ENCODE peak calls at places on chromosomes 7 and 10, in eight cellular contexts. One of them, this sample, is unnamed.

GRCh38 chr7:103810112-103810744 is 179.2 kb downstream of the RELN start:
- DNase-seq in H1: no peak
- DNase-seq in GM12878: no peak
- DNase-seq in esophagus muscularis mucosa: no peak
- DNase-seq in HepG2: peak; percentile 59
- DNase-seq in transverse colon: no peak
- DNase-seq in suprapubic skin: no peak
- DNase-seq in stomach: no peak
- DNase-seq in this sample: no peak

GRCh38 chr7:1192171-1192676 is 32.2 kb upstream of the ZFAND2A start:
- DNase-seq in H1: no peak
- DNase-seq in HepG2: no peak
- DNase-seq in suprapubic skin: no peak
- DNase-seq in stomach: no peak
- DNase-seq in esophagus muscularis mucosa: no peak
- DNase-seq in transverse colon: no peak
- DNase-seq in GM12878: no peak
- DNase-seq in this sample: no peak

GRCh38 chr10:29569778-29570177 is 65.0 kb downstream of the SVIL start:
- DNase-seq in H1: no peak
- DNase-seq in esophagus muscularis mucosa: no peak
- DNase-seq in transverse colon: no peak
- DNase-seq in stomach: no peak
- DNase-seq in HepG2: no peak
- DNase-seq in GM12878: no peak
- DNase-seq in suprapubic skin: no peak
- DNase-seq in this sample: no peak

GRCh38 chr10:71419002-71419540 is 22.4 kb downstream of the CDH23 start:
- DNase-seq in GM12878: no peak
- DNase-seq in suprapubic skin: peak; percentile 7
- DNase-seq in transverse colon: no peak
- DNase-seq in esophagus muscularis mucosa: no peak
- DNase-seq in HepG2: no peak
- DNase-seq in stomach: no peak
- DNase-seq in H1: no peak
- DNase-seq in this sample: no peak

GRCh38 chr10:70417568-70417967 is 13.6 kb downstream of the EIF4EBP2 start:
- DNase-seq in suprapubic skin: no peak
- DNase-seq in H1: no peak
- DNase-seq in esophagus muscularis mucosa: no peak
- DNase-seq in GM12878: no peak
- DNase-seq in HepG2: no peak
- DNase-seq in stomach: no peak
- DNase-seq in transverse colon: no peak
- DNase-seq in this sample: no peak

GRCh38 chr7:138247568-138248328 is 171.5 kb downstream of the AKR1D1 start:
- DNase-seq in stomach: no peak
- DNase-seq in suprapubic skin: no peak
- DNase-seq in H1: no peak
- DNase-seq in esophagus muscularis mucosa: no peak
- DNase-seq in transverse colon: no peak
- DNase-seq in HepG2: no peak
- DNase-seq in GM12878: no peak
- DNase-seq in this sample: no peak

GRCh38 chr10:58023341-58024073 is 244.2 kb downstream of the IPMK start:
- DNase-seq in stomach: no peak
- DNase-seq in esophagus muscularis mucosa: no peak
- DNase-seq in HepG2: peak; percentile 31
- DNase-seq in H1: no peak
- DNase-seq in transverse colon: no peak
- DNase-seq in suprapubic skin: no peak
- DNase-seq in GM12878: no peak
- DNase-seq in this sample: no peak

GRCh38 chr10:100687143-100687953 is 58.0 kb upstream of the PAX2 start:
- DNase-seq in H1: no peak
- DNase-seq in suprapubic skin: no peak
- DNase-seq in stomach: no peak
- DNase-seq in esophagus muscularis mucosa: no peak
- DNase-seq in HepG2: no peak
- DNase-seq in transverse colon: no peak
- DNase-seq in GM12878: no peak
- DNase-seq in this sample: no peak

GRCh38 chr7:604884-605531 is 85.4 kb upstream of the PDGFA start:
- DNase-seq in transverse colon: no peak
- DNase-seq in stomach: no peak
- DNase-seq in H1: no peak
- DNase-seq in HepG2: no peak
- DNase-seq in GM12878: no peak
- DNase-seq in esophagus muscularis mucosa: no peak
- DNase-seq in suprapubic skin: no peak
- DNase-seq in this sample: no peak

DNA sequence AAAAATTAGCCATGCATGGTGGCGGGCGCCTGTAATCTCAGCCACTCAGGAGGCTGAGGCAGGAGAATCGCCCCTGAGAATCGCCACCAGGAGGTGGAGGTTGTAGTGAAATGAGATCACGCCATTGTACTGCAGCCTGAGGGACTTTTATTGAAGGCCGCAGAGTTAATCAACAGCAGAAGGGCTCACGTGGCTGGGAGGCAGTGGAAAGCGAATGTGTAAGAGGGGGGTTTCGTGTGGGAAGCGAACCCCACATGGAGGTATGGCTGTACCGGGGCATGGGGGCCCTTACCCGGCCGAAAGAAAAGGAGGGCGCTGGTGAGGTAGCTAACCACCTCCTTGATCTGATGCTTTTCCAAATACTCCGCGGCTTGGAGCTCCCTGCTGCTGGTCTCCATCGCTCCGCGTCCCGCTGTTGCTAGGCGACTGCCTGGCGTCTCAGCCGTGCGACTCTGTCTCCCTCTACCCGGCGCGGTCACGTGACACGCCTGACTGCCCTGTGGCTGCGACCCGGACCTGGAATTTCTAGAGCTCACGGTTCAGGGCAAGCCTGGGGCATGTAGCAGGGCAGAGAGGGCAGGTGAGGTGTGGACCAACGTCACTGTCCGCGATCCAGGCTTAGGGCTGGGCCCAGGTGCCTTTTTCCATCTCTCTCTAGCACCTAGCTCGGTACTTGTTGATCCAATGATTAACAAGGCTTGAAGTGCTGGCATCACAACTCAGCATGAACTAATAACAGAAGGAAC is at the start of gene EFCAB10:
- DNase-seq in H1: peak; percentile 88
- DNase-seq in stomach: peak; percentile 70
- DNase-seq in GM12878: no peak
- DNase-seq in suprapubic skin: no peak
- DNase-seq in esophagus muscularis mucosa: no peak
- DNase-seq in transverse colon: peak; percentile 60
- DNase-seq in HepG2: peak; percentile 75
- DNase-seq in this sample: no peak
- TF ChIP-seq POLR2AphosphoS5 in H1: peak; percentile 82
- TF ChIP-seq POLR2AphosphoS5 in stomach: no peak
- TF ChIP-seq POLR2AphosphoS5 in GM12878: no peak
- TF ChIP-seq POLR2AphosphoS5 in suprapubic skin: no peak
- TF ChIP-seq POLR2AphosphoS5 in esophagus muscularis mucosa: no peak
- TF ChIP-seq POLR2AphosphoS5 in transverse colon: no peak
- TF ChIP-seq POLR2AphosphoS5 in HepG2: no peak
- TF ChIP-seq POLR2AphosphoS5 in this sample: no peak

DNA sequence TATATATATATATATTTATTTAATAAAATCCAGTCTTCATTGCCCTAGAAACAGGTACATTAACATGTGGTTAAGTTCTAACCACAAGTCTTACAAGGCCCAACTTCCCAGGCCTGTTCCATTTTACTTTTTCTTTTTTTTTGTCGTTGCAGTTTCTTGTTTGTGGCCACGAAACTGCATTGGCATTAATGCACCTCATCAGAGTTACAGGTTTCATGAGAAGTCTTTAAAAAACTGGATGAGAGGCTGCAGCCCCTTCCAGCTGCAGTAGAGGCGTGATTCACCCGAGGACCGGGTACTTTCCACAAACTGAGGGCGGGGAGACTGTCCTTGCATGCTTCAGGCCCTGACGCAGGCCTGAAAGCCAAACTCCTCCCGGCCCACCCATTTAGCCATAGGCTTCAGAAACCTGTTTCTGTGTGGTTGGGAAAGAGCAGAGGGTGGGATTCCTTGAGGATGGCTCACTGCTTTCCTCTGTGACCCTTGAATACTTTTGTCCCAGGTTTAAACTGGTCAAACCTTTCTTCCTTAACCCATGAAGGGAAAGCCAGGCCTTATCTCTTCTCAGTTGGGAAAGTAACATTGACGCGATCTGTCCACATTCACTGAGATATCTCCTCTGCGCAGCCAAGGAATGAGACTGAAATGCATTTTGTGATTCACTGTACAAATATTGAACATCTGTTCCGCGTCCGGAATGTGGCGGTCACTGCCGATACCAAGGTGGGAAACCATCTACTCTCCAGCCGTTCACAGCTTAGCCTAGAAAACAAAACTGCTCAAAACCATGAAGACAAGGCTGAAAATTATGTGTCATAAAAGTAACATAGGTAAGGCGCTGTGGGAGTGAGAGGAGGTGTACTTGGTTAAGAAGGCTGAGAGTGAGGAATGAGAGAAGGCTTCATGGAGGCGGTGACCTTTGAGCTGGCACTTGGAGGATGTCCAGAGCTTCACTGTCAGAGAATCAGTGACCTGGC is 311.7 kb downstream of the GATA3 start:
- DNase-seq in transverse colon: no peak
- DNase-seq in GM12878: peak; percentile 12
- DNase-seq in suprapubic skin: no peak
- DNase-seq in esophagus muscularis mucosa: no peak
- DNase-seq in HepG2: peak; percentile 42
- DNase-seq in H1: peak; percentile 10
- DNase-seq in stomach: peak; percentile 52
- DNase-seq in this sample: no peak
- TF ChIP-seq EP300 in transverse colon: no peak
- TF ChIP-seq EP300 in GM12878: no peak
- TF ChIP-seq EP300 in suprapubic skin: no peak
- TF ChIP-seq EP300 in esophagus muscularis mucosa: no peak
- TF ChIP-seq EP300 in HepG2: no peak
- TF ChIP-seq EP300 in H1: no peak
- TF ChIP-seq EP300 in stomach: no peak
- TF ChIP-seq EP300 in this sample: no peak

GRCh38 chr10:60282771-60283353 is 106.8 kb downstream of the ANK3 start:
- DNase-seq in H1: no peak
- DNase-seq in HepG2: peak; percentile 66
- DNase-seq in stomach: no peak
- DNase-seq in esophagus muscularis mucosa: no peak
- DNase-seq in suprapubic skin: no peak
- DNase-seq in GM12878: no peak
- DNase-seq in transverse colon: no peak
- DNase-seq in this sample: no peak
- TF ChIP-seq POLR2AphosphoS5 in H1: no peak
- TF ChIP-seq POLR2AphosphoS5 in HepG2: no peak
- TF ChIP-seq POLR2AphosphoS5 in stomach: peak; percentile 21
- TF ChIP-seq POLR2AphosphoS5 in esophagus muscularis mucosa: no peak
- TF ChIP-seq POLR2AphosphoS5 in suprapubic skin: no peak
- TF ChIP-seq POLR2AphosphoS5 in GM12878: no peak
- TF ChIP-seq POLR2AphosphoS5 in transverse colon: no peak
- TF ChIP-seq POLR2AphosphoS5 in this sample: no peak

GRCh38 chr10:20181408-20181807 is 365.2 kb downstream of the PLXDC2 start:
- DNase-seq in stomach: no peak
- DNase-seq in esophagus muscularis mucosa: no peak
- DNase-seq in transverse colon: no peak
- DNase-seq in GM12878: no peak
- DNase-seq in H1: no peak
- DNase-seq in suprapubic skin: no peak
- DNase-seq in HepG2: no peak
- DNase-seq in this sample: no peak
- TF ChIP-seq EP300 in stomach: no peak
- TF ChIP-seq EP300 in esophagus muscularis mucosa: no peak
- TF ChIP-seq EP300 in transverse colon: no peak
- TF ChIP-seq EP300 in GM12878: no peak
- TF ChIP-seq EP300 in H1: no peak
- TF ChIP-seq EP300 in suprapubic skin: no peak
- TF ChIP-seq EP300 in HepG2: no peak
- TF ChIP-seq EP300 in this sample: no peak

DNA sequence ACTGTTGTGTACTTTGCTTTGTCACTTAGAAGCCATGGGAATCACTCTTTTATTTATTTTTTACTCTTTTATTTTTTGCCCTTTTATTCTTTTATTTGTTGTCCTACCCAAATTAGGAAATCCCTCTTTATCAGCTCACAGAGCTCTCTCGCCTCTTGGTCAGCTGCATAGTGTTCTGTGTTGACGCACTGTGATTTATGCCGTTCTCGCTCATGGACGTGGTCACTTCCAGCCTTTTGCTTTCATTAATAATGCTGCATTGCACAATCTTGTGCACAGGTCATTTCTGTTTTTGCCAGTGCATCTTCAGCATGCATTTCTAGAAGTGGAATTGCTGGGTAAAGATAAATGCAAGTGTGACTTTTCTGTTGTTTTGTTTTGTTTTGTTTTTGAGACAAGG is 42.3 kb downstream of the FBH1 start:
- DNase-seq in stomach: no peak
- DNase-seq in HepG2: no peak
- DNase-seq in GM12878: no peak
- DNase-seq in suprapubic skin: no peak
- DNase-seq in esophagus muscularis mucosa: no peak
- DNase-seq in H1: no peak
- DNase-seq in transverse colon: no peak
- DNase-seq in this sample: peak; percentile 87
- TF ChIP-seq POLR2AphosphoS5 in stomach: peak; percentile 52
- TF ChIP-seq POLR2AphosphoS5 in HepG2: no peak
- TF ChIP-seq POLR2AphosphoS5 in GM12878: no peak
- TF ChIP-seq POLR2AphosphoS5 in suprapubic skin: no peak
- TF ChIP-seq POLR2AphosphoS5 in esophagus muscularis mucosa: peak; percentile 31
- TF ChIP-seq POLR2AphosphoS5 in H1: no peak
- TF ChIP-seq POLR2AphosphoS5 in transverse colon: no peak
- TF ChIP-seq POLR2AphosphoS5 in this sample: peak; percentile 51

This sample was measured in sigmoid colon.